ENCODE peak calls at places on chromosomes 11 and 22, in ten cellular contexts. One of them, this sample, is unnamed.

GRCh38 chr11:2525941-2526807 is 81.4 kb downstream of the KCNQ1 start:
- DNase-seq in HCT116: no peak
- DNase-seq in spleen: peak; percentile 66
- DNase-seq in neural progenitor cell: no peak
- DNase-seq in GM12864: no peak
- DNase-seq in SK-N-SH: no peak
- DNase-seq in astrocyte of the spinal cord: no peak
- DNase-seq in body of pancreas: peak; percentile 5
- DNase-seq in lower leg skin: peak; percentile 84
- DNase-seq in brain microvascular endothelial cell: no peak
- DNase-seq in this sample: peak; percentile 7

GRCh38 chr11:97548280-97548679 is 1158.5 kb downstream of the JRKL start:
- DNase-seq in brain microvascular endothelial cell: no peak
- DNase-seq in lower leg skin: no peak
- DNase-seq in neural progenitor cell: no peak
- DNase-seq in GM12864: no peak
- DNase-seq in HCT116: no peak
- DNase-seq in spleen: no peak
- DNase-seq in SK-N-SH: no peak
- DNase-seq in body of pancreas: no peak
- DNase-seq in astrocyte of the spinal cord: no peak
- DNase-seq in this sample: no peak

GRCh38 chr11:128336203-128336602 is 251.2 kb downstream of the ETS1 start:
- DNase-seq in brain microvascular endothelial cell: peak; percentile 69
- DNase-seq in spleen: peak; percentile 88
- DNase-seq in SK-N-SH: no peak
- DNase-seq in lower leg skin: no peak
- DNase-seq in neural progenitor cell: no peak
- DNase-seq in astrocyte of the spinal cord: peak; percentile 71
- DNase-seq in HCT116: no peak
- DNase-seq in GM12864: no peak
- DNase-seq in body of pancreas: peak; percentile 16
- DNase-seq in this sample: no peak

GRCh38 chr11:117465236-117465997 is 137.8 kb downstream of the CEP164 start:
- DNase-seq in HCT116: no peak
- DNase-seq in neural progenitor cell: no peak
- DNase-seq in lower leg skin: no peak
- DNase-seq in spleen: peak; percentile 15
- DNase-seq in body of pancreas: no peak
- DNase-seq in SK-N-SH: no peak
- DNase-seq in brain microvascular endothelial cell: no peak
- DNase-seq in astrocyte of the spinal cord: no peak
- DNase-seq in GM12864: no peak
- DNase-seq in this sample: no peak

GRCh38 chr22:40826984-40827741 is 8.0 kb upstream of the SLC25A17 start:
- DNase-seq in body of pancreas: no peak
- DNase-seq in GM12864: no peak
- DNase-seq in HCT116: no peak
- DNase-seq in lower leg skin: no peak
- DNase-seq in spleen: no peak
- DNase-seq in astrocyte of the spinal cord: no peak
- DNase-seq in neural progenitor cell: no peak
- DNase-seq in SK-N-SH: no peak
- DNase-seq in brain microvascular endothelial cell: no peak
- DNase-seq in this sample: no peak

GRCh38 chr11:36127550-36127949 is 161.7 kb downstream of the COMMD9 start:
- DNase-seq in SK-N-SH: no peak
- DNase-seq in lower leg skin: no peak
- DNase-seq in astrocyte of the spinal cord: no peak
- DNase-seq in neural progenitor cell: no peak
- DNase-seq in HCT116: no peak
- DNase-seq in body of pancreas: no peak
- DNase-seq in GM12864: no peak
- DNase-seq in spleen: no peak
- DNase-seq in brain microvascular endothelial cell: no peak
- DNase-seq in this sample: no peak

GRCh38 chr22:38796262-38796957 is 2.5 kb upstream of the DNAL4 start:
- DNase-seq in HCT116: no peak
- DNase-seq in astrocyte of the spinal cord: no peak
- DNase-seq in neural progenitor cell: no peak
- DNase-seq in lower leg skin: no peak
- DNase-seq in spleen: no peak
- DNase-seq in SK-N-SH: no peak
- DNase-seq in brain microvascular endothelial cell: no peak
- DNase-seq in GM12864: no peak
- DNase-seq in body of pancreas: no peak
- DNase-seq in this sample: no peak

GRCh38 chr11:124739479-124740276 is at the start of gene NRGN:
- DNase-seq in SK-N-SH: peak; percentile 98
- DNase-seq in neural progenitor cell: peak; percentile 98
- DNase-seq in GM12864: peak; percentile 35
- DNase-seq in lower leg skin: peak; percentile 98
- DNase-seq in spleen: peak; percentile 96
- DNase-seq in astrocyte of the spinal cord: peak; percentile 89
- DNase-seq in HCT116: peak; percentile 66
- DNase-seq in body of pancreas: peak; percentile 95
- DNase-seq in brain microvascular endothelial cell: peak; percentile 88
- DNase-seq in this sample: peak; percentile 88

GRCh38 chr22:19872779-19873137 is 18.1 kb upstream of the GNB1L start:
- DNase-seq in lower leg skin: no peak
- DNase-seq in spleen: peak; percentile 69
- DNase-seq in brain microvascular endothelial cell: no peak
- DNase-seq in GM12864: no peak
- DNase-seq in HCT116: no peak
- DNase-seq in astrocyte of the spinal cord: no peak
- DNase-seq in body of pancreas: peak; percentile 71
- DNase-seq in SK-N-SH: no peak
- DNase-seq in neural progenitor cell: no peak
- DNase-seq in this sample: no peak

GRCh38 chr22:22720201-22720723 is 75.8 kb downstream of the GGTLC2 start:
- DNase-seq in neural progenitor cell: peak; percentile 72
- DNase-seq in body of pancreas: no peak
- DNase-seq in brain microvascular endothelial cell: peak; percentile 51
- DNase-seq in GM12864: peak; percentile 78
- DNase-seq in spleen: no peak
- DNase-seq in lower leg skin: no peak
- DNase-seq in astrocyte of the spinal cord: peak; percentile 36
- DNase-seq in SK-N-SH: peak; percentile 38
- DNase-seq in HCT116: peak; percentile 67
- DNase-seq in this sample: peak; percentile 30

GRCh38 chr11:60942970-60943565 is 8.9 kb downstream of the SLC15A3 start:
- DNase-seq in spleen: no peak
- DNase-seq in astrocyte of the spinal cord: no peak
- DNase-seq in neural progenitor cell: no peak
- DNase-seq in lower leg skin: no peak
- DNase-seq in brain microvascular endothelial cell: no peak
- DNase-seq in HCT116: no peak
- DNase-seq in body of pancreas: peak; percentile 61
- DNase-seq in GM12864: no peak
- DNase-seq in SK-N-SH: no peak
- DNase-seq in this sample: no peak

GRCh38 chr22:22687638-22688500 is 43.5 kb downstream of the GGTLC2 start:
- DNase-seq in SK-N-SH: peak; percentile 60
- DNase-seq in astrocyte of the spinal cord: peak; percentile 39
- DNase-seq in HCT116: no peak
- DNase-seq in lower leg skin: no peak
- DNase-seq in body of pancreas: peak; percentile 63
- DNase-seq in brain microvascular endothelial cell: peak; percentile 66
- DNase-seq in GM12864: no peak
- DNase-seq in neural progenitor cell: peak; percentile 67
- DNase-seq in spleen: no peak
- DNase-seq in this sample: peak; percentile 20

GRCh38 chr11:10975287-10975721 is 117.5 kb upstream of the ZBED5 start:
- DNase-seq in GM12864: no peak
- DNase-seq in lower leg skin: no peak
- DNase-seq in astrocyte of the spinal cord: no peak
- DNase-seq in brain microvascular endothelial cell: peak; percentile 4
- DNase-seq in neural progenitor cell: no peak
- DNase-seq in body of pancreas: peak; percentile 20
- DNase-seq in spleen: no peak
- DNase-seq in HCT116: no peak
- DNase-seq in SK-N-SH: no peak
- DNase-seq in this sample: no peak

GRCh38 chr11:13205446-13205845 is 72.1 kb upstream of the BMAL1 start:
- DNase-seq in neural progenitor cell: no peak
- DNase-seq in HCT116: no peak
- DNase-seq in body of pancreas: no peak
- DNase-seq in SK-N-SH: no peak
- DNase-seq in lower leg skin: no peak
- DNase-seq in spleen: no peak
- DNase-seq in GM12864: peak; percentile 29
- DNase-seq in astrocyte of the spinal cord: no peak
- DNase-seq in brain microvascular endothelial cell: no peak
- DNase-seq in this sample: no peak

GRCh38 chr22:50523806-50524663 is 1.4 kb downstream of the SCO2 start:
- DNase-seq in neural progenitor cell: no peak
- DNase-seq in spleen: no peak
- DNase-seq in astrocyte of the spinal cord: no peak
- DNase-seq in body of pancreas: no peak
- DNase-seq in SK-N-SH: peak; percentile 52
- DNase-seq in lower leg skin: no peak
- DNase-seq in HCT116: no peak
- DNase-seq in GM12864: no peak
- DNase-seq in brain microvascular endothelial cell: no peak
- DNase-seq in this sample: no peak

GRCh38 chr11:839875-840617 is 2.3 kb downstream of the POLR2L start:
- DNase-seq in neural progenitor cell: no peak
- DNase-seq in spleen: no peak
- DNase-seq in brain microvascular endothelial cell: no peak
- DNase-seq in GM12864: no peak
- DNase-seq in lower leg skin: no peak
- DNase-seq in HCT116: no peak
- DNase-seq in body of pancreas: no peak
- DNase-seq in astrocyte of the spinal cord: no peak
- DNase-seq in SK-N-SH: peak; percentile 56
- DNase-seq in this sample: no peak
- TF ChIP-seq CTCF in neural progenitor cell: no peak
- TF ChIP-seq CTCF in spleen: no peak
- TF ChIP-seq CTCF in brain microvascular endothelial cell: peak; percentile 60
- TF ChIP-seq CTCF in GM12864: peak; percentile 32
- TF ChIP-seq CTCF in lower leg skin: no peak
- TF ChIP-seq CTCF in HCT116: no peak
- TF ChIP-seq CTCF in body of pancreas: no peak
- TF ChIP-seq CTCF in astrocyte of the spinal cord: peak; percentile 53
- TF ChIP-seq CTCF in SK-N-SH: peak; percentile 53
- TF ChIP-seq CTCF in this sample: peak; percentile 24

DNA sequence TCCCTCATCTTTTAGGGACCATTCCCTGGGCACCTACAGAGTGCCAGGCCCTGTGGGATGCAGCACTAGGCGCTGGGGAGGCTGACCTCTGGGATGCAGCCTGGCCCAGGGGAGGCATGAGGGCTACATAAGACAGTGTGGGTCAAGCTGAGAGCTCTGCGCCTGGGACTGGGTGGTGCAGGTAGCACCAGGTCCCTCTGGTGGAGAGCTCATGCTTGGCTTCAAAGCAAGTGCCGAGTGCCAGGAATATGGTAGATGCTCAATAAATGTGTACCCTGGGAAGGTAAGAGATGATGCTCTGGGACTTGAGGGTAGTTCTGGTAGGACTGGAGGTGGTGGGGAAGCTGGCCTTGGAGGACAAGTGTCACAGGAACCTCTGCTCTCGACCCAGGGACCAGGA is 2.0 kb upstream of the MPPED1 start:
- DNase-seq in neural progenitor cell: no peak
- DNase-seq in brain microvascular endothelial cell: no peak
- DNase-seq in GM12864: no peak
- DNase-seq in body of pancreas: no peak
- DNase-seq in HCT116: no peak
- DNase-seq in spleen: no peak
- DNase-seq in lower leg skin: no peak
- DNase-seq in astrocyte of the spinal cord: no peak
- DNase-seq in SK-N-SH: no peak
- DNase-seq in this sample: no peak
- TF ChIP-seq CTCF in neural progenitor cell: no peak
- TF ChIP-seq CTCF in brain microvascular endothelial cell: no peak
- TF ChIP-seq CTCF in GM12864: peak; percentile 2
- TF ChIP-seq CTCF in body of pancreas: no peak
- TF ChIP-seq CTCF in HCT116: no peak
- TF ChIP-seq CTCF in spleen: no peak
- TF ChIP-seq CTCF in lower leg skin: no peak
- TF ChIP-seq CTCF in astrocyte of the spinal cord: no peak
- TF ChIP-seq CTCF in SK-N-SH: no peak
- TF ChIP-seq CTCF in this sample: no peak

GRCh38 chr11:86571273-86571948 is 101.0 kb downstream of the ME3 start:
- DNase-seq in SK-N-SH: peak; percentile 36
- DNase-seq in lower leg skin: no peak
- DNase-seq in HCT116: peak; percentile 80
- DNase-seq in neural progenitor cell: peak; percentile 70
- DNase-seq in body of pancreas: no peak
- DNase-seq in GM12864: no peak
- DNase-seq in astrocyte of the spinal cord: no peak
- DNase-seq in brain microvascular endothelial cell: no peak
- DNase-seq in spleen: no peak
- DNase-seq in this sample: peak; percentile 17
- TF ChIP-seq CTCF in SK-N-SH: peak; percentile 59
- TF ChIP-seq CTCF in lower leg skin: no peak
- TF ChIP-seq CTCF in HCT116: peak; percentile 93
- TF ChIP-seq CTCF in neural progenitor cell: peak; percentile 76
- TF ChIP-seq CTCF in body of pancreas: no peak
- TF ChIP-seq CTCF in GM12864: peak; percentile 40
- TF ChIP-seq CTCF in astrocyte of the spinal cord: peak; percentile 40
- TF ChIP-seq CTCF in brain microvascular endothelial cell: peak; percentile 74
- TF ChIP-seq CTCF in spleen: peak; percentile 14
- TF ChIP-seq CTCF in this sample: peak; percentile 75

GRCh38 chr11:15774021-15774862 is 582.1 kb downstream of the SOX6 start:
- DNase-seq in lower leg skin: no peak
- DNase-seq in neural progenitor cell: peak; percentile 20
- DNase-seq in spleen: no peak
- DNase-seq in body of pancreas: no peak
- DNase-seq in HCT116: no peak
- DNase-seq in SK-N-SH: no peak
- DNase-seq in GM12864: no peak
- DNase-seq in astrocyte of the spinal cord: no peak
- DNase-seq in brain microvascular endothelial cell: no peak
- DNase-seq in this sample: no peak

GRCh38 chr11:15773024-15773423 is 583.3 kb downstream of the SOX6 start:
- DNase-seq in brain microvascular endothelial cell: no peak
- DNase-seq in HCT116: no peak
- DNase-seq in astrocyte of the spinal cord: no peak
- DNase-seq in neural progenitor cell: no peak
- DNase-seq in lower leg skin: no peak
- DNase-seq in SK-N-SH: no peak
- DNase-seq in GM12864: no peak
- DNase-seq in spleen: no peak
- DNase-seq in body of pancreas: no peak
- DNase-seq in this sample: no peak

GRCh38 chr11:15768321-15768720 is 588.0 kb downstream of the SOX6 start:
- DNase-seq in spleen: no peak
- DNase-seq in HCT116: no peak
- DNase-seq in brain microvascular endothelial cell: no peak
- DNase-seq in lower leg skin: no peak
- DNase-seq in neural progenitor cell: no peak
- DNase-seq in astrocyte of the spinal cord: no peak
- DNase-seq in body of pancreas: no peak
- DNase-seq in GM12864: no peak
- DNase-seq in SK-N-SH: no peak
- DNase-seq in this sample: no peak

GRCh38 chr11:15769203-15769602 is 587.1 kb downstream of the SOX6 start:
- DNase-seq in brain microvascular endothelial cell: no peak
- DNase-seq in astrocyte of the spinal cord: no peak
- DNase-seq in GM12864: no peak
- DNase-seq in body of pancreas: peak; percentile 67
- DNase-seq in neural progenitor cell: no peak
- DNase-seq in HCT116: no peak
- DNase-seq in spleen: no peak
- DNase-seq in lower leg skin: no peak
- DNase-seq in SK-N-SH: no peak
- DNase-seq in this sample: no peak

GRCh38 chr11:15770798-15771414 is 585.4 kb downstream of the SOX6 start:
- DNase-seq in body of pancreas: peak; percentile 65
- DNase-seq in astrocyte of the spinal cord: peak; percentile 42
- DNase-seq in HCT116: peak; percentile 13
- DNase-seq in lower leg skin: no peak
- DNase-seq in neural progenitor cell: peak; percentile 61
- DNase-seq in brain microvascular endothelial cell: peak; percentile 43
- DNase-seq in GM12864: no peak
- DNase-seq in spleen: no peak
- DNase-seq in SK-N-SH: no peak
- DNase-seq in this sample: no peak
- TF ChIP-seq CTCF in body of pancreas: peak; percentile 46
- TF ChIP-seq CTCF in astrocyte of the spinal cord: peak; percentile 86
- TF ChIP-seq CTCF in HCT116: no peak
- TF ChIP-seq CTCF in lower leg skin: no peak
- TF ChIP-seq CTCF in neural progenitor cell: peak; percentile 74
- TF ChIP-seq CTCF in brain microvascular endothelial cell: peak; percentile 89
- TF ChIP-seq CTCF in GM12864: peak; percentile 73
- TF ChIP-seq CTCF in spleen: peak; percentile 62
- TF ChIP-seq CTCF in SK-N-SH: peak; percentile 58
- TF ChIP-seq CTCF in this sample: peak; percentile 57

This sample was measured in progenitor cell of endocrine pancreas.